ENCODE peak calls at places on chromosomes 5 and 9, in ten cellular contexts. E is T-helper 1 cell; V is A172; X is LHCN-M2; C is activated CD8-positive, alpha-beta memory T cell treated with anti-CD3 and anti-CD28 coated beads, Interleukin-2, amount 10 ng/mL, durations not matched to agents 7 days and 5 days; M is GM04503; Y is kidney tubule cell; I is effector memory CD8-positive, alpha-beta T cell; A is NCI-H2107; D is GM23248. S is an unnamed sample.
A peak's percentile ranks its signal among the peaks of the same experiment; 100 is the strongest.

GRCh38 chr5:78221964-78222451 is 72.5 kb downstream of the AP3B1 start:
- DNase-seq in E (no peak), V (no peak), X (no peak), C (no peak), M (no peak), Y (peak; percentile 37), I (no peak), A (no peak), D (peak; percentile 15), S (no peak)

GRCh38 chr5:19175776-19176570 is 812.0 kb downstream of the CDH18 start:
- DNase-seq in E (no peak), V (no peak), X (no peak), C (no peak), M (no peak), Y (no peak), I (no peak), A (no peak), D (no peak), S (no peak)

GRCh38 chr5:134227786-134228185 is 1.9 kb upstream of the PPP2CA start:
- DNase-seq in E (no peak), V (no peak), X (no peak), C (no peak), M (no peak), Y (no peak), I (no peak), A (no peak), D (no peak), S (no peak)

GRCh38 chr9:129351642-129352151 is 173.6 kb upstream of the IER5L start:
- DNase-seq in E (no peak), V (no peak), X (no peak), C (no peak), M (no peak), Y (no peak), I (no peak), A (no peak), D (no peak), S (no peak)

GRCh38 chr9:77793909-77794308 is 145.8 kb upstream of the GNA14 start:
- DNase-seq in E (no peak), V (peak; percentile 80), X (peak; percentile 78), C (no peak), M (peak; percentile 61), Y (no peak), I (no peak), A (no peak), D (peak; percentile 79), S (peak; percentile 15)

GRCh38 chr5:142056831-142057696 is 44.2 kb upstream of the GNPDA1 start:
- DNase-seq in E (no peak), V (no peak), X (no peak), C (no peak), M (no peak), Y (no peak), I (no peak), A (no peak), D (no peak), S (no peak)

GRCh38 chr9:130197888-130198287 is 25.7 kb downstream of the NCS1 start:
- DNase-seq in E (no peak), V (no peak), X (no peak), C (no peak), M (no peak), Y (peak; percentile 53), I (no peak), A (no peak), D (no peak), S (no peak)

GRCh38 chr9:97564291-97565175 is 63.1 kb downstream of the TMOD1 start:
- DNase-seq in E (no peak), V (peak; percentile 90), X (peak; percentile 18), C (peak; percentile 23), M (no peak), Y (no peak), I (no peak), A (no peak), D (peak; percentile 71), S (peak; percentile 32)

GRCh38 chr5:43661102-43661501 is 58.1 kb downstream of the NNT start:
- DNase-seq in E (no peak), V (peak; percentile 72), X (peak; percentile 58), C (no peak), M (no peak), Y (peak; percentile 26), I (peak; percentile 2), A (no peak), D (peak; percentile 71), S (peak; percentile 48)

GRCh38 chr9:35649431-35650340 is 1.0 kb downstream of the SIT1 start:
- DNase-seq in E (no peak), V (no peak), X (peak; percentile 38), C (peak; percentile 77), M (no peak), Y (no peak), I (no peak), A (no peak), D (peak; percentile 82), S (peak; percentile 10)

GRCh38 chr9:979983-980382 is 3.5 kb downstream of the DMRT3 start:
- DNase-seq in E (no peak), V (no peak), X (no peak), C (no peak), M (no peak), Y (no peak), I (no peak), A (no peak), D (no peak), S (no peak)

GRCh38 chr5:151449836-151450235 is 2.4 kb downstream of the SLC36A1 start:
- DNase-seq in E (no peak), V (no peak), X (no peak), C (no peak), M (no peak), Y (no peak), I (no peak), A (no peak), D (no peak), S (no peak)

GRCh38 chr5:116042375-116042774 is 10.1 kb downstream of the ARL14EPL start:
- DNase-seq in E (no peak), V (no peak), X (no peak), C (no peak), M (no peak), Y (no peak), I (no peak), A (no peak), D (no peak), S (no peak)

GRCh38 chr5:30959238-30959637 is 234.2 kb upstream of the CDH6 start:
- DNase-seq in E (no peak), V (peak; percentile 12), X (no peak), C (no peak), M (no peak), Y (peak; percentile 24), I (no peak), A (no peak), D (peak; percentile 7), S (no peak)

GRCh38 chr5:116772152-116772501 is 197.5 kb upstream of the SEMA6A start:
- DNase-seq in E (no peak), V (no peak), X (no peak), C (no peak), M (no peak), Y (no peak), I (no peak), A (no peak), D (no peak), S (no peak)

GRCh38 chr5:54460181-54460919 is 4.9 kb downstream of the HSPB3 start:
- DNase-seq in E (no peak), V (peak; percentile 55), X (peak; percentile 80), C (no peak), M (no peak), Y (peak; percentile 25), I (no peak), A (no peak), D (peak; percentile 85), S (no peak)

GRCh38 chr5:445591-445990 is 2.6 kb downstream of the EXOC3 start:
- DNase-seq in E (no peak), V (no peak), X (no peak), C (no peak), M (no peak), Y (no peak), I (no peak), A (no peak), D (no peak), S (no peak)

GRCh38 chr5:38540348-38540747 is 16.1 kb downstream of the LIFR start:
- DNase-seq in E (no peak), V (no peak), X (no peak), C (no peak), M (no peak), Y (no peak), I (no peak), A (peak; percentile 93), D (no peak), S (no peak)

GRCh38 chr5:95050708-95051107 is 234.2 kb downstream of the MCTP1 start:
- DNase-seq in E (no peak), V (no peak), X (no peak), C (no peak), M (no peak), Y (no peak), I (no peak), A (no peak), D (no peak), S (no peak)